ENCODE peak calls at places on chromosomes 4 and X, in eight cellular contexts. D is transverse colon; E is BJ; Z is neuronal stem cell; Q is CD8-positive, alpha-beta T cell; F is ovary; P is stomach; W is suprapubic skin. R is an unnamed sample. For H3K36me3, the result is how much of the 10 kb centered on the place peaks cover.

GRCh38 chrX:68751372-68751771 is 77.4 kb upstream of the EFNB1 start:
- DNase-seq in D (no peak), E (no peak), Z (no peak), Q (no peak), F (no peak), P (no peak), W (no peak), R (no peak)

GRCh38 chr4:151771664-151772063 is 10.9 kb upstream of the GATB start:
- DNase-seq in D (no peak), E (no peak), Z (no peak), Q (no peak), F (no peak), P (no peak), W (no peak), R (no peak)

GRCh38 chr4:7683126-7683703 is 248.5 kb upstream of the PSAPL1 start:
- DNase-seq in D (no peak), E (no peak), Z (no peak), Q (no peak), F (no peak), P (no peak), W (no peak), R (no peak)

GRCh38 chrX:70254063-70254400 is 6.0 kb downstream of the P2RY4 start:
- DNase-seq in D (no peak), E (no peak), Z (no peak), Q (no peak), F (no peak), P (no peak), W (no peak), R (no peak)

GRCh38 chr4:156377036-156377700 is 423.5 kb upstream of the CTSO start:
- DNase-seq in D (no peak), E (no peak), Z (no peak), Q (no peak), F (no peak), P (no peak), W (no peak), R (no peak)

GRCh38 chr4:152572417-152573086 is 36.7 kb upstream of the FBXW7 start:
- DNase-seq in D (no peak), E (no peak), Z (no peak), Q (no peak), F (no peak), P (no peak), W (no peak), R (no peak)

GRCh38 chr4:48445704-48446103 is 37.4 kb upstream of the SLC10A4 start:
- DNase-seq in D (no peak), E (no peak), Z (no peak), Q (no peak), F (no peak), P (no peak), W (no peak), R (no peak)

GRCh38 chr4:7980036-7980435 is 40.4 kb upstream of the AFAP1 start:
- DNase-seq in D (no peak), E (no peak), Z (no peak), Q (no peak), F (no peak), P (no peak), W (no peak), R (no peak)

GRCh38 chr4:70787496-70787895 is 52.2 kb downstream of the GRSF1 start:
- DNase-seq in D (no peak), E (no peak), Z (no peak), Q (no peak), F (no peak), P (no peak), W (no peak), R (no peak)

GRCh38 chr4:150131581-150132228 is 53.5 kb downstream of the DCLK2 start:
- DNase-seq in D (no peak), E (no peak), Z (no peak), Q (no peak), F (no peak), P (no peak), W (no peak), R (no peak)

GRCh38 chr4:59553739-59554126 is 1646.4 kb upstream of the ADGRL3 start:
- DNase-seq in D (no peak), E (peak), Z (no peak), Q (no peak), F (no peak), P (no peak), W (no peak), R (no peak)

GRCh38 chr4:12701384-12701783 is 782.8 kb downstream of the RAB28 start:
- DNase-seq in D (no peak), E (no peak), Z (no peak), Q (no peak), F (no peak), P (no peak), W (no peak), R (no peak)

GRCh38 chr4:48193921-48194320 is 59.9 kb upstream of the TXK start:
- DNase-seq in D (no peak), E (no peak), Z (no peak), Q (no peak), F (no peak), P (no peak), W (no peak), R (no peak)

GRCh38 chr4:139647184-139647583 is 18.4 kb upstream of the MGST2 start:
- DNase-seq in D (no peak), E (no peak), Z (no peak), Q (no peak), F (no peak), P (no peak), W (no peak), R (no peak)

GRCh38 chrX:153925739-153926593 is at the start of gene ARHGAP4:
- DNase-seq in D (no peak), E (no peak), Z (no peak), Q (peak), F (no peak), P (no peak), W (no peak), R (peak)

GRCh38 chrX:13110427-13111324 is 66.3 kb upstream of the FAM9C start:
- DNase-seq in D (peak), E (peak), Z (no peak), Q (no peak), F (peak), P (no peak), W (peak), R (no peak)

GRCh38 chr4:94561249-94562024 is 109.7 kb downstream of the PDLIM5 start:
- DNase-seq in D (no peak), E (peak), Z (no peak), Q (no peak), F (no peak), P (no peak), W (no peak), R (no peak)

GRCh38 chrX:55783723-55784122 is 66.2 kb downstream of the RRAGB start:
- DNase-seq in D (no peak), E (no peak), Z (no peak), Q (no peak), F (no peak), P (no peak), W (no peak), R (no peak)

GRCh38 chr4:173360587-173361221 is 10.1 kb upstream of the SAP30 start:
- DNase-seq in D (no peak), E (no peak), Z (no peak), Q (no peak), F (no peak), P (no peak), W (no peak), R (peak)

GRCh38 chr4:151434183-151434860 is 25.3 kb downstream of the FHIP1A start:
- DNase-seq in D (no peak), E (peak), Z (no peak), Q (no peak), F (no peak), P (no peak), W (no peak), R (no peak)

GRCh38 chr4:7924570-7924969 is 15.1 kb downstream of the AFAP1 start:
- DNase-seq in D (no peak), E (no peak), Z (no peak), Q (no peak), F (no peak), P (no peak), W (no peak), R (no peak)

GRCh38 chr4:71290074-71290473 is 48.7 kb upstream of the SLC4A4 start:
- DNase-seq in D (no peak), E (no peak), Z (no peak), Q (no peak), F (no peak), P (no peak), W (no peak), R (no peak)

GRCh38 chr4:2962614-2963184 is 507 bp downstream of the NOP14 start:
- DNase-seq in D (peak), E (peak), Z (peak), Q (no peak), F (no peak), P (peak), W (no peak), R (peak)

GRCh38 chr4:173370130-173370476 is 651 bp upstream of the SAP30 start:
- DNase-seq in D (peak), E (no peak), Z (no peak), Q (peak), F (peak), P (no peak), W (peak), R (no peak)

GRCh38 chrX:12978205-12979010 is 3.5 kb downstream of the TMSB4X start:
- DNase-seq in D (peak), E (no peak), Z (no peak), Q (peak), F (peak), P (peak), W (no peak), R (peak)

GRCh38 chr4:15488658-15489470 is 19.2 kb downstream of the CC2D2A start:
- DNase-seq in D (no peak), E (peak), Z (no peak), Q (no peak), F (no peak), P (no peak), W (no peak), R (no peak)

GRCh38 chr4:76690906-76691275 is 207.1 kb downstream of the SOWAHB start:
- DNase-seq in D (no peak), E (no peak), Z (no peak), Q (no peak), F (no peak), P (no peak), W (no peak), R (no peak)

GRCh38 chrX:13952581-13952980 is 77.1 kb downstream of the GEMIN8 start:
- DNase-seq in D (no peak), E (no peak), Z (no peak), Q (no peak), F (no peak), P (no peak), W (no peak), R (no peak)

DNA sequence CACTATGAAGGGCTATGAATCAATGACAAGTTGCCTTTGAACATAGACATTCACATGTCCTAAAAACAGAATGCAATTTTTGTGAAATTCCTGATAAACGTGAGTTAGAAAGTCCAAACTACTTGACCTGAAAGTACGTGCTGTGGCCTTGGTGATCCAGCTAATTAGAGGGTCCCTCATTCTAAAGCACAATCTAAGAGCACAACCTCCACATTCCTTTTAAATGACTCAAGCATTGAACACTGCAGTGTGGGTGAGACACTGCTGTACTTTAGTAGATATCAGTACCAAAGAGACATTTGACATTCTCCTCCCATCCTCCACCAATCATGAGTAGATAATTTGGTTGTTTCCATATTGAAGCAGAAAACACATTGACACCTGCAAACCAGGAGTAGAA is 73.5 kb downstream of the FAM47B start:
- DNase-seq in D (no peak), E (no peak), Z (no peak), Q (no peak), F (no peak), P (no peak), W (no peak), R (no peak)
- H3K36me3 ChIP-seq in D (under half), E (under half), Z (under half), Q (under half), F (under half), P (under half), W (under half), R (under half)

GRCh38 chrX:48909703-48910102 is 1.7 kb downstream of the SLC35A2 start:
- DNase-seq in D (no peak), E (no peak), Z (no peak), Q (no peak), F (no peak), P (no peak), W (no peak), R (no peak)

GRCh38 chrX:48910926-48911406 is 480 bp downstream of the SLC35A2 start:
- DNase-seq in D (no peak), E (no peak), Z (no peak), Q (no peak), F (no peak), P (no peak), W (no peak), R (no peak)

GRCh38 chrX:48908600-48908999 is 2.8 kb downstream of the SLC35A2 start:
- DNase-seq in D (no peak), E (no peak), Z (no peak), Q (no peak), F (no peak), P (no peak), W (no peak), R (no peak)

GRCh38 chrX:48913605-48914366 is 2.3 kb upstream of the SLC35A2 start:
- DNase-seq in D (no peak), E (no peak), Z (no peak), Q (no peak), F (no peak), P (no peak), W (no peak), R (peak)

GRCh38 chrX:48911407-48912182 is at the start of gene SLC35A2:
- DNase-seq in D (peak), E (no peak), Z (peak), Q (peak), F (peak), P (peak), W (peak), R (peak)
- H3K36me3 ChIP-seq in D (under half), E (under half), Z (under half), Q (under half), F (under half), P (under half), W (under half), R (under half)

DNA sequence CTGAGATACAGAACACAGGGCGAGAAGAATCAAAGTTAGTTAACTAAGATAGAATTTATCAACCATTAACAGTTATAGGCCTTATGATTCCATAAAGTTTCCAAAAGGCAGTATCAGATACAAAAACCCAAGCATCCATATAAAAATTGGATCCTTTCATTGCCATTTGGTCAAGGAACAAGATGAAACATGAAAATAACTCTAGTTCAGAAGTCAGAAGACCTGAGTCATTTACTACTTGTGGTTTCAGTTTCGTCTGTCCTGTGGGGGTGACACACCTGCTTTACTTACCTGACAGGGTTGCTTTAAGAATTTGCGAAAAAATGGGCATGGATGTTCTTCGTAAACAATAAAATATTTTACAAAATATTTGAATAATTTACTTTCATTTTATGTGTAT is 130.8 kb downstream of the ANAPC10 start:
- DNase-seq in D (no peak), E (no peak), Z (no peak), Q (no peak), F (no peak), P (no peak), W (no peak), R (no peak)
- H3K36me3 ChIP-seq in D (under half), E (under half), Z (under half), Q (under half), F (under half), P (under half), W (under half), R (under half)

DNA sequence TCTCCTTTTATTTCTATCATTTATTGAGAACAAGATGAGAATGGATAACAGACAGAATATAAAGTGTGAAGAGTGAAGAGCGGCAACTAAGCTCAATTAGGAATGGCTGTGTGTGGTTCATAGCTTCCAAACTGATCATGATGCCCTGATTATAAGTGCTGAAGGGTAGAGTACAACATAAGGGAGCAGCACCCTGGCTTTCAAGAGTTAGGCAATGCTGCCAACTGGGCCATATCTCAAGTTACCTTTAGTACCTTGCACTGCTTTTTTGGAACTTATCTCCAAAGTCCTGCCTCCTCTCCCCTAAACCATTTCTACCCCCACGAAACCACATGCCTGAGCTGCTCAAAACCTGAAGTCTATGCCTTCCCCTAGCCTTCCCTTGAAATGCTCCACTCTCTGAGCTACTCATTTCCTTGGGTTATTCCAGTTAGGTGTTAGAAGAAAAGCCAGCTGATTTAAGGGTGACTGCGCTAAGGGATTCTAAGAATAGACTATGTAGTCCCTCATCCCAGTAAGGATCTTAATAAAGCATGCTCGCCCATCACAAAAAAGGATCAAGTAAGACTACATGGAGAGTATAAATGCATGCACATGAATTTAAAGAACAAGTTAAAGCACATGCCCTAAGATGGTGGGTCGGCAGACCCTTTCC is 29.6 kb downstream of the MED14 start:
- DNase-seq in D (no peak), E (no peak), Z (no peak), Q (no peak), F (no peak), P (no peak), W (no peak), R (no peak)
- H3K36me3 ChIP-seq in D (under half), E (under half), Z (under half), Q (under half), F (under half), P (under half), W (under half), R (under half)

GRCh38 chr4:118723369-118723768 is 38.2 kb downstream of the METTL14 start:
- DNase-seq in D (no peak), E (no peak), Z (no peak), Q (no peak), F (no peak), P (no peak), W (no peak), R (no peak)

GRCh38 chr4:118730683-118731082 is 45.5 kb downstream of the METTL14 start:
- DNase-seq in D (no peak), E (no peak), Z (no peak), Q (no peak), F (no peak), P (no peak), W (no peak), R (no peak)

GRCh38 chr4:118729287-118730286 is 44.4 kb downstream of the METTL14 start:
- DNase-seq in D (no peak), E (peak), Z (no peak), Q (no peak), F (no peak), P (no peak), W (no peak), R (no peak)

GRCh38 chr4:118732591-118733330 is 47.6 kb downstream of the METTL14 start:
- DNase-seq in D (no peak), E (no peak), Z (no peak), Q (no peak), F (no peak), P (no peak), W (no peak), R (no peak)

GRCh38 chr4:118727360-118727759 is 42.2 kb downstream of the METTL14 start:
- DNase-seq in D (no peak), E (no peak), Z (no peak), Q (no peak), F (no peak), P (no peak), W (no peak), R (no peak)
- H3K36me3 ChIP-seq in D (under half), E (under half), Z (under half), Q (under half), F (under half), P (under half), W (half or more), R (under half)

GRCh38 chrX:47212381-47213293 is 5.8 kb upstream of the CDK16 start:
- DNase-seq in D (peak), E (no peak), Z (no peak), Q (no peak), F (no peak), P (no peak), W (peak), R (no peak)

GRCh38 chrX:47217121-47217851 is 1.2 kb upstream of the CDK16 start:
- DNase-seq in D (no peak), E (no peak), Z (no peak), Q (no peak), F (peak), P (no peak), W (peak), R (no peak)

GRCh38 chrX:47215291-47215900 is 3.1 kb upstream of the CDK16 start:
- DNase-seq in D (no peak), E (no peak), Z (no peak), Q (no peak), F (no peak), P (no peak), W (peak), R (no peak)

GRCh38 chrX:47216393-47216925 is 2.0 kb upstream of the CDK16 start:
- DNase-seq in D (no peak), E (no peak), Z (no peak), Q (no peak), F (no peak), P (no peak), W (peak), R (no peak)

GRCh38 chrX:47214435-47215077 is 3.9 kb upstream of the CDK16 start:
- DNase-seq in D (no peak), E (no peak), Z (no peak), Q (no peak), F (peak), P (no peak), W (peak), R (no peak)
- H3K36me3 ChIP-seq in D (under half), E (under half), Z (half or more), Q (under half), F (under half), P (under half), W (under half), R (half or more)

DNA sequence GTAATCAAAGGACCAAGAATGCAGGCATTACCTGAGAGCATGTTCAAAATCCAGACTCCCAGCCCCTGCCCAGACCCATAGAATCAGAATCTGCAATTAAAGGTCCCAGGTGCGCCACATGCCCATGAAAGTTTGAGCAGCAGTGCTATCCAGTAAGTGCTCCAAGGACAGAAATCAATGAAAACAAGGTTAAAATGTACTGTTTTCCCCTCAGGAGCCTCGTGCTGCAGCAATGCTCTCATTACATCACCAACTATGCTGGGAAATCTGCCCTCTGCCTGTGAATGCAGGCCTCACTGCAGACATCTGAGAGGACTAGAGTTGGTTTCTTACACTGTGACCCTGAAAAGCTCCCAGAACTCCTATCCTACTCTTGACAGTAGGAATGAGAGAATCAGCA is 21.1 kb downstream of the ANXA5 start:
- DNase-seq in D (no peak), E (no peak), Z (no peak), Q (no peak), F (no peak), P (no peak), W (no peak), R (no peak)
- H3K36me3 ChIP-seq in D (half or more), E (under half), Z (under half), Q (under half), F (under half), P (under half), W (half or more), R (under half)